ENCODE peak calls at places on chromosomes 7 and 10, in seven cellular contexts. E is sigmoid colon, S is transverse colon, L is spleen, P is suprapubic skin, T is HepG2, X is HCT116. U is an unnamed sample.

GRCh38 chr7:122453432-122453831 is 148.9 kb upstream of the FEZF1 start:
- DNase-seq in E (no peak), S (no peak), L (no peak), P (no peak), T (no peak), X (no peak), U (no peak)

GRCh38 chr7:22669692-22670421 is 57.1 kb upstream of the IL6 start:
- DNase-seq in E (no peak), S (no peak), L (no peak), P (no peak), T (no peak), X (no peak), U (no peak)

GRCh38 chr7:27096756-27097514 is 1.1 kb upstream of the HOXA1 start:
- DNase-seq in E (peak), S (peak), L (peak), P (peak), T (no peak), X (no peak), U (peak)

GRCh38 chr7:140018125-140019043 is 44.4 kb downstream of the PARP12 start:
- DNase-seq in E (no peak), S (no peak), L (peak), P (no peak), T (no peak), X (no peak), U (no peak)

GRCh38 chr10:31644931-31645633 is 283.5 kb downstream of the ARHGAP12 start:
- DNase-seq in E (no peak), S (no peak), L (no peak), P (no peak), T (no peak), X (no peak), U (no peak)

GRCh38 chr7:24580283-24580946 is 7.2 kb downstream of the PALS2 start:
- DNase-seq in E (no peak), S (no peak), L (no peak), P (no peak), T (peak), X (no peak), U (no peak)

GRCh38 chr7:153887756-153888591 is 164.2 kb upstream of the DPP6 start:
- DNase-seq in E (no peak), S (no peak), L (no peak), P (no peak), T (no peak), X (no peak), U (peak)

GRCh38 chr7:20865684-20866083 is 79.0 kb upstream of the SP8 start:
- DNase-seq in E (no peak), S (no peak), L (no peak), P (no peak), T (no peak), X (no peak), U (no peak)

GRCh38 chr7:131843862-131844261 is 287.4 kb upstream of the PODXL start:
- DNase-seq in E (peak), S (peak), L (no peak), P (no peak), T (no peak), X (no peak), U (no peak)

GRCh38 chr7:2569421-2569820 is 10.6 kb downstream of the IQCE start:
- DNase-seq in E (no peak), S (no peak), L (peak), P (no peak), T (no peak), X (no peak), U (no peak)

GRCh38 chr10:11639861-11640764 is 28.7 kb upstream of the USP6NL start:
- DNase-seq in E (no peak), S (no peak), L (peak), P (no peak), T (peak), X (no peak), U (peak)

GRCh38 chr7:8228766-8229674 is 32.9 kb downstream of the ICA1 start:
- DNase-seq in E (no peak), S (no peak), L (no peak), P (no peak), T (no peak), X (no peak), U (no peak)

GRCh38 chr7:12730523-12730922 is 43.1 kb downstream of the ARL4A start:
- DNase-seq in E (no peak), S (no peak), L (no peak), P (no peak), T (no peak), X (no peak), U (no peak)

GRCh38 chr10:18557960-18558359 is 93.4 kb downstream of the NSUN6 start:
- DNase-seq in E (no peak), S (no peak), L (no peak), P (no peak), T (no peak), X (no peak), U (no peak)

GRCh38 chr7:45643630-45644029 is 69.5 kb downstream of the ADCY1 start:
- DNase-seq in E (no peak), S (no peak), L (no peak), P (no peak), T (no peak), X (no peak), U (no peak)

GRCh38 chr7:134502463-134502862 is 24.9 kb upstream of the AKR1B10 start:
- DNase-seq in E (peak), S (peak), L (no peak), P (peak), T (no peak), X (no peak), U (peak)

GRCh38 chr7:155373359-155374273 is 75.9 kb downstream of the INSIG1 start:
- DNase-seq in E (no peak), S (no peak), L (peak), P (no peak), T (no peak), X (no peak), U (no peak)

GRCh38 chr10:86775056-86775858 is 18.8 kb downstream of the BMPR1A start:
- DNase-seq in E (no peak), S (no peak), L (no peak), P (no peak), T (peak), X (no peak), U (no peak)

GRCh38 chr10:110273474-110273873 is 31.2 kb downstream of the SMNDC1 start:
- DNase-seq in E (peak), S (peak), L (no peak), P (peak), T (peak), X (no peak), U (no peak)

GRCh38 chr7:98406827-98407226 is 5.9 kb upstream of the BAIAP2L1 start:
- DNase-seq in E (no peak), S (no peak), L (peak), P (no peak), T (no peak), X (no peak), U (no peak)

GRCh38 chr7:109407756-109408155 is 838.1 kb downstream of the DNAJB9 start:
- DNase-seq in E (no peak), S (no peak), L (no peak), P (no peak), T (no peak), X (no peak), U (no peak)

GRCh38 chr7:119783799-119784198 is 489.2 kb upstream of the KCND2 start:
- DNase-seq in E (no peak), S (no peak), L (no peak), P (no peak), T (no peak), X (no peak), U (no peak)

GRCh38 chr7:51045319-51046102 is 262.8 kb upstream of the GRB10 start:
- DNase-seq in E (no peak), S (no peak), L (no peak), P (no peak), T (peak), X (peak), U (no peak)

GRCh38 chr10:27240212-27240890 is at the start of gene ACBD5:
- DNase-seq in E (peak), S (peak), L (peak), P (peak), T (peak), X (no peak), U (peak)

GRCh38 chr7:33784000-33784399 is 121.3 kb upstream of the BMPER start:
- DNase-seq in E (no peak), S (no peak), L (no peak), P (no peak), T (no peak), X (no peak), U (no peak)

GRCh38 chr10:94279835-94280709 is 82.7 kb downstream of the NOC3L start:
- DNase-seq in E (no peak), S (peak), L (peak), P (no peak), T (peak), X (peak), U (no peak)

GRCh38 chr7:134420509-134421125 is 38.3 kb downstream of the AKR1B1 start:
- DNase-seq in E (no peak), S (peak), L (no peak), P (no peak), T (peak), X (peak), U (no peak)

DNA sequence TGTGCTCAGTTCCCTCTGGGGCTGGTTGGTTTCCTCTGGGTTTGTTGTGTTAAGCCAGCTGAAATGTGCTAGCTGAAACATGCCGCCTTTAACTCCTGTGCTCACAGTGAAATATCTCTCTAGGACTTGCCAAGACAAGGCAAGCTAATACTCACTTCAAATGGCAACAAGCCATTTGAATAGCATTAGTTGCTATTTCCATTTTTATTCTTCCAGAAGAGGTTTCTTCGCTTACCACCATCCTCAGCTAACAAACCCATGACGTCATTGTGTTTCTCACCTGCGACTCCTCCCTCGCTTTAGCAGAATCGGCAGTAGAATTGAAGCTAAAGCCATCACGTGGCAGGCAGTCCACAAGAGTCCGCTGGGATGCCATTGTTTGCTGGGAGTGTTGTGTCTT is 61.3 kb downstream of the ZNF22 start:
- DNase-seq in E (no peak), S (no peak), L (no peak), P (no peak), T (no peak), X (no peak), U (no peak)
- TF ChIP-seq POLR2AphosphoS5 in E (no peak), S (no peak), L (no peak), P (no peak), T (no peak), X (no peak), U (no peak)

DNA sequence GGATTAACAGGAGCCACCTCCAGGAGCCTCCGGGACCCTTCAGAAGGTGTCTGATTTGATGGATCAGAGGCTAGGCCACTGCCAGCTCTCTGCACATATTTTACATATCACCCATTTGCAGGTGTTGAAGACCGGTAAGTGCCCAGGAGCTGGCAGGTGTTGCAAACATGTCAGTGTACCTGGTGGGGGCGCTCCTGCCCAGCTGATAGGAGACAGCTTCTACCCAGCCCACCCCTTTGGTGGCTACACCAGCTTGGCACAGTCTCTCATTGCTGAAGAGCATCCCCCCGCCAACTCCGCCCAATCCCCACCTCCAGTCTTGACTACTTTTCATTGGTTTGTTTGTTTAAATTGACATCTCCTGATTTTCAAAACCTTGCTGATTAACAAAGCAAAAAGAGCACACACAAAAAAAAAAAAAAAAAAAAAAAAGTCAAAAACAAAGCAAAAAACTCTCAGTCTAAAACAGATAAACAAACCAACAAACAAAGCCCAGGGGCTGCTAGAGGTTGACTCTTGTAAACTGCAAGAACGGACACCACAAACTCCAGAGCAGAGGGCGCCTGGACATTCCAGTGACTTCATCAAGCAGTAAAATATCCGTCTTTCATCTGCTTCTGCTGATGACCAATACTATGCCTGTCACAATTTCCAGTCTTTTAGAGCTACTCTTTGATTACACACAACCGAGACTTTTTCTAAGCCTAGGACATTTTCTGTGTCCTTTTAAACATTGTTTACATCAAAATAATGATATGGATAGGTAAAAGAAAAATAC is 275.3 kb downstream of the NRG3 start:
- DNase-seq in E (no peak), S (peak), L (no peak), P (no peak), T (no peak), X (no peak), U (no peak)
- TF ChIP-seq CTCF in E (no peak), S (no peak), L (no peak), P (no peak), T (no peak), X (no peak), U (peak)

DNA sequence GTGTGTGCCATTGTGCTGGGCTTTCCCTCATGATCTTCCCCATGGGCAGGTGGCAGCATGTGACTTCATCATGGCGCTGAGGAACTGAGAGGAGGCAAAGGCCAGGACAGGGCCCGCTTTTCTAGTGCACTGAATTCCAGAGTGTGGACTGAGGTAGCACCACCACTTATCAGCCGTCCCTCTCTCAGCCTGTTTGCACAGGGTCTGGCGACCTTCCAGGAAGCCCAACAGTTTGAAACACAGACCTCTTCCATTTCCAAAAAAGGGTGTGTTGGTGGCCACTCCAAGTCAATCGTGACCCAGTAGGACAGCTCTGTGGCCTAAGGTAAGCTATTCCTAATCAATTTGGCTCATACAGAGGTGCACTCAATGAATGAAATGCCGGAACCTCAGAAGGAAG is 4.4 kb downstream of the DNAJC30 start:
- DNase-seq in E (no peak), S (no peak), L (no peak), P (no peak), T (peak), X (no peak), U (no peak)
- TF ChIP-seq POLR2A in E (no peak), S (no peak), L (no peak), P (no peak), T (no peak), X (no peak), U (no peak)

DNA sequence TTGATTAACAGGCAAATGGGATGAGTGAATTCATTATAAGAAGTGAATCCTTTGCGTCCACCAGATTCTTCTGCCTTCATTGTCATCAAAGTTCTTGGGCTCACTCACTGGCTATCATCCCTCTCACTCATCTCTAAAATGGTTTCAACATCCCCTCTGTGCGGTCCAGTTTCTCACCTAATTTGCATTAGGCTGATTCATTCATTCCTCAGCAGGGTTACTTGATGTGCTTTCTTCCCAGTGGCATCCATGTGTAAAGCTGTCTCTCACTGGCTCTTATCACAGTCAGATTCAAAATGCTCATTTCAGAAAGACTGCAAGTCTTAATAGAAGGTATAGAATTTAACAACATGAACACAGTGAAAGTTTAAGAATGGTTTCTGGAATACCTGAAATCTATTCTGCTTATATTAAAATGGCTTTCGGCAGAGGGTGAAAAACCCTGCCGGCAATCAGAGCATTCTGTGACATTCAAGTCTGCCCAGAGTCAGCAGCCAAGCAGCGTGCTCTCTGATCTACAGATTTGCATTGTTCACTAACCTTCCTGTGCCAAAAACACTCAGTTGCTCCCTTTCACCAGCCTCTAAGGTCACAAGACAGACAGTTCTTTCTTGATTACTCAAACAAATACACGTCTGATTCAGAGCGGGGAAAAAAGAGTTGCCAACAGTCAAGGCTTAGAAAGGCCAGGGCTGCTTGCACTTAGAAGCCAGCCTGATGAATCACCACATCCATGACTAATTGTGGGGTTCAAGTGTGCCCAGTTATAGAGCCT is 106.7 kb downstream of the TES start:
- DNase-seq in E (peak), S (no peak), L (no peak), P (peak), T (peak), X (peak), U (peak)
- TF ChIP-seq POLR2AphosphoS5 in E (peak), S (peak), L (peak), P (peak), T (no peak), X (peak), U (peak)

DNA sequence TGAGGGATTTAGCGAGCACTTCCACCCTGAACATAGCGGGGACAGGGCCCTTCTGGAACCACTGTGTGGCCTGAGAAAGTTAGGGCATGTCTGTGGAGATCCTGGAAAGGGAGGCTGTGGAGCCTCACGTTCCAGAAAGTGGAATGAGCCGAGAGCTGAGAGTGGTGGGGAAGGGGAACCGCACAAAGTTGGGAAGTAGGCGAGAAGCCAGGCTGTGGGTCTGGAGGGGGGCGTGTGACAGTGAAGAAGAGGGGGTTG is 10.4 kb upstream of the PAX2 start:
- DNase-seq in E (no peak), S (no peak), L (no peak), P (no peak), T (no peak), X (no peak), U (no peak)
- TF ChIP-seq CTCF in E (no peak), S (no peak), L (no peak), P (no peak), T (no peak), X (no peak), U (no peak)

DNA sequence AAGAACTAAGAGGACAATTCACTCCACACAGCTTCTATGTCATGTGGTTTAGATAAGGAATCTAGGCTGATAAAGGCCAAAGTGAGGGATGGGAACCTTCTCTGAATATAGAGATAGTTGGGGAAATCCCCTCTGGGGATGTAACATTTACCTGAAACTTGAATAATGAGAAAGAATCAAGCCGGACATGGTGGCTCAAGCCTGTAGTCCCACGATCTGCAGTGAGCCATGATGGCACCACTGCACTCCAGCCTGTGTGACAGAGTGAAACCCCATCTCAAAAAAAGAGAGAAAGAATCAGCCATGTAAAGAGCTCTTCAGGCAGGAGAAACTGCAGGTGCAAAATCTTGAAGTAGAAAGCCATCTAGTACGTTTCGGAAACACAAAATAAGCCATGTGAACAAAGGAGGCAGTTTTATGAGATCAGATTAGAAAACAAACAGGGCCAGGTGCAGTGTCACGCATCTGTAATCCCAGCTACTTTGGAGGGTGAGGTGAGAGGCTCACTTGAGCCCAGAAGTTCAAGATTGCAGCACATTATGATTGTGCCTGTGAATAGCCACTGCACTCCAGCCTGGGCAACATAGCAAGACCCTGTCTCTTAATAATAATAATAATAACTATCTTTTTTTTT is 4.5 kb upstream of the DNMBP start:
- DNase-seq in E (no peak), S (no peak), L (no peak), P (no peak), T (no peak), X (no peak), U (no peak)
- TF ChIP-seq POLR2A in E (no peak), S (no peak), L (no peak), P (no peak), T (no peak), X (no peak), U (no peak)

GRCh38 chr10:132395704-132396494 is 1.1 kb upstream of the PWWP2B start:
- DNase-seq in E (peak), S (peak), L (peak), P (peak), T (peak), X (no peak), U (peak)
- TF ChIP-seq POLR2AphosphoS5 in E (peak), S (peak), L (peak), P (no peak), T (peak), X (peak), U (peak)

GRCh38 chr10:121087688-121088087 is 236.5 kb downstream of the WDR11 start:
- DNase-seq in E (no peak), S (no peak), L (no peak), P (no peak), T (no peak), X (no peak), U (no peak)

GRCh38 chr10:121087129-121087528 is 236.0 kb downstream of the WDR11 start:
- DNase-seq in E (no peak), S (no peak), L (no peak), P (no peak), T (no peak), X (no peak), U (peak)

GRCh38 chr10:121085386-121085785 is 234.2 kb downstream of the WDR11 start:
- DNase-seq in E (no peak), S (no peak), L (no peak), P (no peak), T (no peak), X (no peak), U (no peak)

GRCh38 chr10:121089434-121089833 is 238.3 kb downstream of the WDR11 start:
- DNase-seq in E (no peak), S (no peak), L (no peak), P (no peak), T (no peak), X (no peak), U (no peak)

GRCh38 chr10:121088524-121088923 is 237.4 kb downstream of the WDR11 start:
- DNase-seq in E (no peak), S (peak), L (no peak), P (no peak), T (no peak), X (no peak), U (no peak)
- TF ChIP-seq CTCF in E (no peak), S (no peak), L (no peak), P (no peak), T (no peak), X (peak), U (no peak)